ENCODE peak calls at places on chromosomes 12 and 14, in four cellular contexts. A is neural crest cell; S is pulmonary artery endothelial cell; E is CD4-positive, CD25-positive, alpha-beta regulatory T cell. X is an unnamed sample.

GRCh38 chr12:25311501-25311900 is 60.8 kb upstream of the KRAS start:
- DNase-seq in A (no peak), S (no peak), E (no peak), X (no peak)

GRCh38 chr12:92908108-92908507 is 21.0 kb downstream of the EEA1 start:
- DNase-seq in A (no peak), S (no peak), E (peak), X (no peak)

GRCh38 chr12:25723921-25724491 is 170.9 kb upstream of the LMNTD1 start:
- DNase-seq in A (no peak), S (no peak), E (no peak), X (no peak)

GRCh38 chr14:36424478-36425102 is 95.4 kb downstream of the NKX2-1 start:
- DNase-seq in A (no peak), S (no peak), E (no peak), X (no peak)

GRCh38 chr12:81015510-81015909 is 62.4 kb upstream of the ACSS3 start:
- DNase-seq in A (no peak), S (no peak), E (no peak), X (no peak)

GRCh38 chr12:32893008-32893407 is 3.6 kb downstream of the PKP2 start:
- DNase-seq in A (no peak), S (no peak), E (no peak), X (peak)

GRCh38 chr12:50776749-50777728 is 13.1 kb downstream of the ATF1 start:
- DNase-seq in A (no peak), S (no peak), E (no peak), X (no peak)

GRCh38 chr12:75982974-75983660 is 48.5 kb downstream of the PHLDA1 start:
- DNase-seq in A (no peak), S (no peak), E (no peak), X (no peak)

GRCh38 chr12:88893801-88894200 is 313.5 kb upstream of the KITLG start:
- DNase-seq in A (no peak), S (no peak), E (no peak), X (no peak)

GRCh38 chr12:103495158-103495782 is 498 bp downstream of the C12orf42 start:
- DNase-seq in A (peak), S (no peak), E (peak), X (no peak)

GRCh38 chr14:91753501-91754128 is 21.7 kb upstream of the CATSPERB start:
- DNase-seq in A (no peak), S (no peak), E (no peak), X (no peak)

GRCh38 chr14:90632868-90633267 is 183.4 kb downstream of the TTC7B start:
- DNase-seq in A (no peak), S (no peak), E (peak), X (no peak)

GRCh38 chr14:104098272-104099095 is 13.0 kb downstream of the ASPG start:
- DNase-seq in A (no peak), S (no peak), E (no peak), X (no peak)

GRCh38 chr12:106079148-106079738 is 59.5 kb downstream of the NUAK1 start:
- DNase-seq in A (no peak), S (no peak), E (no peak), X (no peak)

GRCh38 chr14:28756896-28757570 is 9.6 kb upstream of the FOXG1 start:
- DNase-seq in A (no peak), S (no peak), E (peak), X (peak)

GRCh38 chr12:84982888-84983287 is 53.2 kb downstream of the TSPAN19 start:
- DNase-seq in A (no peak), S (no peak), E (no peak), X (no peak)

GRCh38 chr12:54388214-54389138 is 3.9 kb upstream of the ZNF385A start:
- DNase-seq in A (no peak), S (no peak), E (no peak), X (peak)

GRCh38 chr14:95255487-95255886 is 64.2 kb downstream of the CLMN start:
- DNase-seq in A (peak), S (peak), E (peak), X (peak)

GRCh38 chr12:31033681-31034080 is 40.0 kb upstream of the DDX11 start:
- DNase-seq in A (no peak), S (no peak), E (no peak), X (no peak)

GRCh38 chr12:47789141-47789540 is 16.1 kb downstream of the SLC48A1 start:
- DNase-seq in A (no peak), S (no peak), E (no peak), X (no peak)

GRCh38 chr12:132561784-132562156 is 48.6 kb downstream of the LRCOL1 start:
- DNase-seq in A (peak), S (no peak), E (no peak), X (no peak)

GRCh38 chr14:92581966-92582566 is 68.5 kb downstream of the RIN3 start:
- DNase-seq in A (no peak), S (no peak), E (no peak), X (no peak)

GRCh38 chr12:18130855-18131254 is 40.9 kb upstream of the RERGL start:
- DNase-seq in A (no peak), S (no peak), E (no peak), X (no peak)